ENCODE peak calls at places on chromosomes 4 and X, in five cellular contexts. T is activated T-cell treated with anti-CD3 and anti-CD28 coated beads for 48 hours, V is Calu3, B is OCI-M1, G is EH. M is an unnamed sample.

GRCh38 chr4:120841580-120841979 is 80.9 kb downstream of the PRDM5 start:
- DNase-seq in V (no peak), G (peak), T (no peak), B (no peak), M (no peak)

GRCh38 chrX:123084797-123085196 is 99.3 kb upstream of the GRIA3 start:
- DNase-seq in T (no peak), G (peak), B (no peak), V (no peak), M (no peak)

GRCh38 chrX:44306336-44306735 is 37.1 kb downstream of the EFHC2 start:
- DNase-seq in T (no peak), B (no peak), V (peak), G (no peak), M (no peak)

GRCh38 chrX:50579955-50580354 is 109.3 kb upstream of the DGKK start:
- DNase-seq in T (no peak), V (peak), B (peak), G (peak), M (peak)

GRCh38 chr4:173834151-173834550 is 304.1 kb upstream of the HAND2 start:
- DNase-seq in V (no peak), T (no peak), G (no peak), B (peak), M (no peak)

GRCh38 chrX:23887448-23887847 is 20.3 kb downstream of the APOO start:
- DNase-seq in B (no peak), V (no peak), G (no peak), T (no peak), M (no peak)

GRCh38 chr4:152036626-152037025 is 275.8 kb upstream of the GATB start:
- DNase-seq in T (no peak), B (no peak), G (peak), V (no peak), M (no peak)

GRCh38 chrX:104098919-104099318 is 13.4 kb upstream of the ZCCHC18 start:
- DNase-seq in B (no peak), V (no peak), T (no peak), G (no peak), M (no peak)

GRCh38 chrX:100864967-100865366 is 9.2 kb downstream of the NOX1 start:
- DNase-seq in T (no peak), G (peak), V (no peak), B (peak), M (no peak)

GRCh38 chr4:153296424-153296823 is 48.1 kb upstream of the MND1 start:
- DNase-seq in T (no peak), G (peak), B (no peak), V (no peak), M (no peak)

GRCh38 chrX:30230395-30230794 is at the start of gene MAGEB3:
- DNase-seq in B (no peak), V (no peak), G (no peak), T (no peak), M (no peak)

GRCh38 chrX:56802428-56802827 is 73.4 kb downstream of the NBDY start:
- DNase-seq in T (no peak), G (no peak), V (no peak), B (no peak), M (no peak)

GRCh38 chrX:3712870-3713224 is 602 bp downstream of the PRKX start:
- DNase-seq in B (no peak), V (no peak), T (peak), G (no peak), M (no peak)

GRCh38 chrX:118745570-118745969 is 18.2 kb downstream of the IL13RA1 start:
- DNase-seq in B (no peak), T (no peak), V (no peak), G (peak), M (no peak)

GRCh38 chr4:53706422-53707032 is 115.2 kb upstream of the LNX1 start:
- DNase-seq in G (peak), V (peak), T (no peak), B (peak), M (no peak)

GRCh38 chr4:37799941-37800554 is 26.4 kb upstream of the PGM2 start:
- DNase-seq in V (no peak), B (no peak), T (no peak), G (peak), M (no peak)

GRCh38 chr4:37389967-37390580 is 145.5 kb downstream of the NWD2 start:
- DNase-seq in V (peak), B (peak), T (no peak), G (peak), M (peak)

GRCh38 chr4:169485791-169486742 is 126.3 kb downstream of the NEK1 start:
- DNase-seq in G (peak), T (no peak), B (peak), V (peak), M (peak)

GRCh38 chr4:28229092-28229491 is 1368.5 kb downstream of the STIM2 start:
- DNase-seq in V (no peak), T (no peak), B (peak), G (peak), M (no peak)

GRCh38 chr4:187424636-187425035 is 570.9 kb upstream of the ZFP42 start:
- DNase-seq in V (no peak), G (peak), T (no peak), B (no peak), M (no peak)

GRCh38 chr4:15006416-15007024 is 4.2 kb downstream of the CPEB2 start:
- DNase-seq in B (peak), G (no peak), V (no peak), T (no peak), M (no peak)

GRCh38 chr4:7630559-7631287 is 196.0 kb upstream of the PSAPL1 start:
- DNase-seq in G (peak), T (no peak), V (no peak), B (no peak), M (no peak)

GRCh38 chr4:66606908-66607307 is 936.6 kb upstream of the EPHA5 start:
- DNase-seq in B (no peak), T (no peak), V (no peak), G (no peak), M (no peak)

GRCh38 chrX:113048480-113048879 is 207.8 kb upstream of the AMOT start:
- DNase-seq in B (no peak), T (no peak), V (no peak), G (no peak), M (no peak)

GRCh38 chr4:101288365-101289145 is 58.8 kb downstream of the PPP3CA start:
- DNase-seq in T (no peak), B (peak), G (peak), V (no peak), M (no peak)

GRCh38 chr4:150419939-150420338 is 162.0 kb upstream of the MAB21L2 start:
- DNase-seq in V (no peak), G (no peak), B (no peak), T (no peak), M (no peak)

GRCh38 chr4:128076465-128076864 is 15.4 kb downstream of the LARP1B start:
- DNase-seq in T (no peak), V (no peak), G (no peak), B (no peak), M (no peak)

GRCh38 chr4:30719363-30720020 is 677 bp upstream of the PCDH7 start:
- DNase-seq in T (no peak), B (peak), G (peak), V (peak), M (peak)